ENCODE peak calls at places on chromosomes 3 and 15, in five cellular contexts. U, C, H, N and Z are unnamed samples. For H3K36me3, the result is how much of the 10 kb centered on the place peaks cover.

GRCh38 chr3:116102037-116102436 is 343.2 kb downstream of the LSAMP start:
- DNase-seq in C (no peak), H (no peak), N (no peak), U (no peak), Z (no peak)

GRCh38 chr15:63510548-63510940 is 6.2 kb downstream of the USP3 start:
- DNase-seq in C (no peak), H (no peak), U (no peak), N (no peak), Z (no peak)

GRCh38 chr3:141302364-141303141 is 65.8 kb upstream of the ZBTB38 start:
- DNase-seq in N (peak), H (no peak), C (no peak), U (peak), Z (no peak)

GRCh38 chr3:161284989-161285388 is 63.9 kb downstream of the NMD3 start:
- DNase-seq in N (peak), U (peak), H (no peak), C (no peak), Z (no peak)

GRCh38 chr3:126393563-126393962 is 1.1 kb upstream of the CFAP100 start:
- DNase-seq in H (no peak), U (no peak), N (no peak), C (no peak), Z (no peak)

GRCh38 chr15:71471347-71471746 is 339.0 kb upstream of the NR2E3 start:
- DNase-seq in H (no peak), C (no peak), N (peak), U (peak), Z (no peak)

GRCh38 chr3:52904000-52904399 is 6.7 kb upstream of the STIMATE start:
- DNase-seq in N (no peak), C (no peak), U (no peak), H (no peak), Z (no peak)

GRCh38 chr3:11950576-11950975 is 53.6 kb upstream of the SYN2 start:
- DNase-seq in H (no peak), U (no peak), N (no peak), C (no peak), Z (no peak)

GRCh38 chr3:4988815-4989648 is 9.8 kb downstream of the BHLHE40 start:
- DNase-seq in U (peak), H (no peak), N (peak), C (no peak), Z (peak)

GRCh38 chr3:177499779-177500423 is 302.6 kb upstream of the TBL1XR1 start:
- DNase-seq in C (no peak), N (no peak), H (no peak), U (no peak), Z (no peak)

GRCh38 chr15:51227967-51228783 is 110.2 kb downstream of the CYP19A1 start:
- DNase-seq in U (peak), C (no peak), H (no peak), N (peak), Z (no peak)

GRCh38 chr3:61662861-61663260 is 101.5 kb downstream of the PTPRG start:
- DNase-seq in U (no peak), C (no peak), N (no peak), H (no peak), Z (no peak)

GRCh38 chr3:78647735-78648134 is 1120.1 kb downstream of the ROBO1 start:
- DNase-seq in H (no peak), C (no peak), N (peak), U (peak), Z (no peak)

GRCh38 chr3:117200962-117201361 is 491.4 kb downstream of the TUSC7 start:
- DNase-seq in H (no peak), C (no peak), U (peak), N (no peak), Z (no peak)

GRCh38 chr3:32340039-32340438 is 51.6 kb upstream of the CMTM7 start:
- DNase-seq in C (peak), U (peak), H (peak), N (peak), Z (no peak)

GRCh38 chr3:107065094-107065861 is 312.0 kb upstream of the CCDC54 start:
- DNase-seq in H (no peak), N (no peak), C (no peak), U (peak), Z (no peak)

GRCh38 chr3:134320749-134321148 is 53.5 kb downstream of the AMOTL2 start:
- DNase-seq in H (no peak), N (no peak), U (peak), C (no peak), Z (no peak)

GRCh38 chr3:38816026-38816425 is at the start of gene SCN10A:
- DNase-seq in U (no peak), C (no peak), N (no peak), H (no peak), Z (no peak)

GRCh38 chr3:161163297-161163696 is 57.8 kb upstream of the NMD3 start:
- DNase-seq in H (no peak), U (peak), N (peak), C (no peak), Z (no peak)

GRCh38 chr3:45123841-45124269 is 22.3 kb downstream of the CDCP1 start:
- DNase-seq in H (peak), N (peak), U (peak), C (no peak), Z (no peak)

GRCh38 chr15:41013698-41014414 is 60.6 kb downstream of the CHAC1 start:
- DNase-seq in H (no peak), U (peak), N (peak), C (no peak), Z (no peak)

GRCh38 chr3:35448681-35449080 is 190.6 kb upstream of the ARPP21 start:
- DNase-seq in C (no peak), U (no peak), N (no peak), H (no peak), Z (no peak)

DNA sequence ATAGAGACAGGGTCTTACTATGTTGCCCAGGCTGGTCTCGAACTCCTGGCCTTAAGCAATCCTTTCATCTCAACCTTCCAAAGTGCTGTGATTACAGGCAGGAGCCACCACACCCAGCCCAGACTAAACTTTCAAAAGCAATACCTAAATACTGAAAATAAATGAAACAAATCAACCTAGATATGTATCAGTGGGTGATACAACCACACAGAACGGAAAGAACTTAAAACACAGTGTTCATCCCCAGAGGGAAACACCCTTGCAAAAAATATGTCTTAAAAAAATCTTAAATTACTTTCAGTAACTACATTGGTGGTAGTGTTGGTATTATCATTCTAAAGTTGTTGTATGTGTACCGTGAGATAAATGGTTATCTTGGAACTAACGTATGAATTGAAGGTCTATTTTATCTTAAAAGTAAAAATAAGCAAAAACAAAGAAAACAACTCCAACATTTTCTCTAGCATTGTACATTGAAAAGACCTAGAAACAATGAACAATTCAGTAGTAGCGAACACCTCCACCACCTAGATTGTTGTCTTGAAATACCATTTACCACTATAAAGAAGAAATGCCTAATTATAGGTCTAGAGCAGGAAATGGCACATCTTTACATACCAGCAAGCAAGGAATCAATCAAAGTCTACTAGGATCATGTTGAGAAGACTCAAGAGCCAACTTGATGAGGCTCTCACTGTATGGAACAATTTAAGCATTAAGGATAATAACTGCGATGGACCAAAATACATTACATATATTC is 24.7 kb downstream of the SLTM start:
- DNase-seq in H (no peak), N (no peak), C (no peak), U (no peak), Z (no peak)
- H3K36me3 ChIP-seq in H (under half), N (under half), C (half or more), U (half or more), Z (under half)

GRCh38 chr3:14122301-14122700 is 2.4 kb downstream of the CHCHD4 start:
- DNase-seq in H (no peak), U (no peak), C (no peak), N (no peak), Z (no peak)
- H3K9ac ChIP-seq in H (no peak), U (no peak), C (no peak), N (no peak), Z (no peak)

DNA sequence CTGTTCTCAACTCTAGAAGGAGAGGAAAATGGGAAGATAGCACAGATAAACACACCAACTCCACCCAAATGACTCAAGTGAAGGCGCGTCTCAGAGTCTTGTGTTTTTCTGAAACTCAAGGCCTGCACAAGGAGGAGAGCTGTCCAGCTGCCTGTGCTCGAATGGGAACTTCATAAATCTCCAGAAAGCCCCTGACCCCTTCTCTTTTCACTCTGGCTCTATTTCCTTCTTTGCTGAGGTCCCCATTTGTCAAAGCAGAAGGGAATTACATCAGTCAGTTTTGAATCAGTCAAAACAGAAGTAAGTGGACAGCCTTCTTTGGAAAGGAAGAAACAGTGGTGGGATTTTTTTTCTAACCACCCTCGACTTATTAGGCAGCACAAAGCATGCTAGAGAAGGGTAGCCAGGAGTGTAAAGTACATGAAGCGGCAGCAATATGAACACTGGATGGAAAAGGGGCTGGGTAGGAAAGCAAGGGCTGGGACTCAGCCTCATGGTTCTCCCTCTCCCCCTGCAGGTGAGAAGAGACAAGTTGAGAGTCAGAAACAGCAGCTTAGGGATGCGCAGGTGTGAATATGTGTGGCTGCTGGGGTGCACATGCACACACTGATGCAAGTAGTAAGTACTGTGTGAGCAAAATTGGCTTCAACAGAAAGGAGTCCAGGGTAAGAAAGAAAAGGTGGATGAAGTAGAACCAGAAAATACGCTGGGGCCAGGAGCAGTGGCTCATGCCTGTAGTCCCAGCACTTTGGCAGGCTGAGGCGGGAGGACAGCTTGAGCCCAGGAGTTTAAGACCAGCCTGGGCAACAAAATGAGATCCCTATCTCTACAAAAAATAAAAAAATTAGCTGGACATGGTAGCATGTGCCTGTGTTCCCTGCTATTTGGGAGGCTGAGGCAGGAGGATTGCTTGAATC is 36.6 kb upstream of the MAGEF1 start:
- DNase-seq in H (peak), C (no peak), U (peak), N (peak), Z (peak)
- H3K4me3 ChIP-seq in H (no peak), C (no peak), U (no peak), N (no peak), Z (no peak)

DNA sequence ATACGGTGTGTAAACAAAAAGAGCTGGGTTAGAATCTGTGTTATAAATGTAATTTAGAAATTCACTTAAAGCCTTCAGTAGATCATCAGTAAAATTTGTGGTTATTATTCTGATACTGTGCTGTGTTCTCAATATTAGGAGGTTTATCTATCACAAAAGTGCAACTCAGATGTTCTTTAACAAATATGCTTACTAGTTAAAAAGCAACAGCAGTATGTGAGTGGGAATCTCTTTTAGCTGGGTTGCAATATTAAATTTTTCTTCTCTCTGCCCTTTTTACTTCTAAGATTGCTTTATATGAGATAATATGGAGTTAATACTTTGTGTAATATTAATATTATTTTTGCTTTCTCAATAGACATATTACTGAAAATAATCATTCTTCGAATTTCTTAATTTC is 53.4 kb downstream of the CHD2 start:
- DNase-seq in U (no peak), N (no peak), C (no peak), H (no peak), Z (no peak)
- H3K36me3 ChIP-seq in U (half or more), N (half or more), C (half or more), H (half or more), Z (half or more)

DNA sequence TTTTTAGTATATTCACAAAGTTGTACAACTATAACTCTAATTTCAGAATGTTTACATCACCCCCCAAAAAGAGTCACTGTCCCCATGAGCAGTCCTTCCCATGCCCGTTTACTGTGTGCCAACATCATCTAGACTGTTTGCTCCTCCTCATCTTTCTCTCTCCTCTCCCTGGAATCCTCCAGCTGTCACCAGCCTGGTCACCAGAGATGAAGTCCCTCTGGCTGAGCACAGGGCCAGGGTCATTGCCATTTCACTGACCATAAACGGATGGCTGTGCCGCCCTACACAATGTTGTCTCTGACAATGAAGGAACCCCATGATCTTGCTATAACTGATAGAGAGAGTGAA is 45.2 kb downstream of the C2CD4B start:
- DNase-seq in H (no peak), N (no peak), U (no peak), C (no peak), Z (no peak)
- H3K9ac ChIP-seq in H (no peak), N (no peak), U (peak), C (no peak), Z (no peak)

GRCh38 chr15:65377976-65378366 is at the start of gene IGDCC3:
- DNase-seq in U (peak), C (peak), N (no peak), H (peak), Z (no peak)

GRCh38 chr15:65375871-65376552 is 1.8 kb downstream of the IGDCC3 start:
- DNase-seq in U (no peak), N (no peak), H (peak), C (no peak), Z (no peak)

GRCh38 chr15:65374831-65375401 is 2.9 kb downstream of the IGDCC3 start:
- DNase-seq in N (peak), U (no peak), H (peak), C (no peak), Z (no peak)

GRCh38 chr15:65376767-65377104 is 1.1 kb downstream of the IGDCC3 start:
- DNase-seq in H (no peak), U (peak), C (no peak), N (no peak), Z (no peak)

DNA sequence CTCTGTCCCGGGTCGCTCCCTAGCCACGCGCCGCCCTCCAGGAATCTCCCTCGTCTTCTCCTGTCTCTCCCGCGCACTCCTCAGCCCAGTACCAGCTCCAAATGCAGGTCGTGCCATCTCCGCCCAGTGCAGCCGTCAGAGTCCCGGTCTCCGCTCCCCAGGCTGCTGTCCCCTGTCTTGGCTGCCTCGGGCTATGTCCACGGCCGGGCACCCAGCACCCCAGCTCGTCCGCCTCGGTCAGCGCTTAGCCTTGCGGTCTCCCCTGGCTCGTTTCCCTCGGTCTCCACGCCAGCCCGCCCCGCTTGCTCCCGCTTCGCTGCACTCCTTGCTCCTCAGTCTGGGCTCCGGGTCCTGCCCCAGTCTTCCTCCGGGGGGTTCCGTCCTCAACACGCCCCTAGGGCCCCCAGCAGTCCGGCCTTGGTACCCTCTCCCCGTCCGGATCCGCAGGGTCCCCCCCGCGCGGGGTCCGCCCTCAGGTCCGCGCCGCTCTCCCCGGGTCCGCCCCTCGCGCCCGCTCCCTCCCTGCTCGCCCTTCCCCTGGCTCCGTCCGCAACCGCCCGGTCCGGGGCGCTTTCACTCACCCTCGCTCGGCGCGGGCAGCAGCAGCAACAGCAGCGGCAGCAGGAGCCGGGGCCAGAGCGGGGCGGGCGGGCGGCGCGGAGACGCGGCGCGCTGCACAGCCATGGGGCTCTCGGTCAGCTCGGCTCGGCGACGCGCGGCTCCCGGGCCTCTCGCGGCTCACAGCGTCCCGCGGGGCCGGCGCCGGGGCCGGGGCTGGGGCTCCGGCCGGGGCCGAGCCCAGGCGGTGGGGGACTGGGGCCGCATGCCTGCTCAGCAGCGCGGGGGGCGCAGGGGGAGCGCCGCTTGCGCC is 462 bp downstream of the IGDCC3 start:
- DNase-seq in H (peak), N (no peak), U (peak), C (no peak), Z (no peak)
- H3K4me3 ChIP-seq in H (peak), N (peak), U (peak), C (peak), Z (peak)

DNA sequence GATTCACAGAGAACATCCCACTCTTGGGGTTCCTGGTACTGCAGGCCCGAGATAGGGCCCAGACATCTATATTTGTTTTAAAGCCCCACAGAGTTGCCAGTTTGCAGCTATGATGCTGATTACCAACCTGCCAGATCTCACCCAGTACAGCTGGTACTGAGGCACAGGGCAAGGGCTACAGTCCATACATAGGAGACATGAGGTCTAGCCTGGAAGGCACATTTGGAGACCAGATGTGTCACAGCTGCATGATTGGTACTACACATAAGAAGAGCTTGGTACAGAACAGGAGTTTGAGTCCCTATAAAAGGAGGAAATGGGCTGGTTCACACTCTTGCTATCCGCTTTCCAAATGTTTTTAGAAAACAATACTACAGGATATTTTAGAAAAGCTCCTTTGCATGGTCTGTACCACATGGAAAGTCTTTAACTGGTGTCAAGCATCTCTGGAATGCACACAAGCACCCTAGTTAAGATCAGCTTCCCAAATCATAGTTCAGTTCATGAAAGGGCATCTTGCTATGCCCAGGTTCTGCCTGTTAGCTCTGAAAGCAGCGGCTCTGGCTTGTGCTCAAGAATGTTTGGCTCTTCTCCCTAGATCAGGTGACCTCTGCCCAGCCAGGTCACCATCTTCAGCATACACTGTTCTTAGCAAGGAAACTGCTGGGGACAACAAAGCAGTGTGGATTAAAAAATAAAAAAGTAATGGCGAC is 20.6 kb downstream of the MTMR14 start:
- DNase-seq in C (no peak), N (no peak), U (peak), H (no peak), Z (peak)
- H3K36me3 ChIP-seq in C (half or more), N (half or more), U (under half), H (under half), Z (under half)

DNA sequence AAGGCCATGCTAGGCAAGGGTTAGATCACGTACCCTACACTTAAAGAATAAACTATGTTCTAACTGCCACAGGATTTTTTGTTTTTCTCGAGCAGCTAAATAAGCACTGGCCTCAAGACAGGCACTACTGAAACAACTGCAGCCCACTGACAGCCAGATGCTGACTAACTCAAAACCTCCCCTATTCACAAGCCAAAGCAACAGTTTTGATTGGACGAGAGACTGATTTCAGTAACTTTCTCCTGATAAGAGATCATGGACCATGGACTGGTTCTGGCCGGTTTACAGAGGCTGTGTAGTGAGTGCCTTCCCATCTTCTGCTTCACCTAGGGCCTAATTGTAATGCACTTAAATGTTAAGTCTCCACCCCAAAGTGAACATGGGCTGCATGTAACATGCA is 108.4 kb downstream of the ULK4 start:
- DNase-seq in C (no peak), N (peak), H (no peak), U (no peak), Z (no peak)
- H3K9ac ChIP-seq in C (no peak), N (no peak), H (no peak), U (no peak), Z (no peak)

GRCh38 chr3:25574172-25574765 is 90.4 kb downstream of the TOP2B start:
- DNase-seq in U (no peak), H (no peak), N (no peak), C (no peak), Z (no peak)

GRCh38 chr3:25572919-25573385 is 91.8 kb downstream of the TOP2B start:
- DNase-seq in H (no peak), U (peak), C (no peak), N (peak), Z (no peak)

GRCh38 chr3:25572336-25572735 is 92.4 kb downstream of the TOP2B start:
- DNase-seq in H (no peak), U (no peak), C (no peak), N (no peak), Z (no peak)

GRCh38 chr3:25575001-25575400 is 89.7 kb downstream of the TOP2B start:
- DNase-seq in N (no peak), U (no peak), H (no peak), C (no peak), Z (no peak)

GRCh38 chr3:25573386-25574171 is 91.1 kb downstream of the TOP2B start:
- DNase-seq in U (peak), N (peak), H (no peak), C (no peak), Z (no peak)
- H3K4me3 ChIP-seq in U (no peak), N (no peak), H (no peak), C (no peak), Z (no peak)